ENCODE peak calls at places on chromosomes 7 and 10, in five cellular contexts. P is NCI-H1417 treated with DMSO at 0.1 percent for 48 hours, R is lower lobe of right lung, M is activated T-cell treated with anti-CD3 and anti-CD28 coated beads for 48 hours, S is iPS-NIHi11. H is an unnamed sample.

GRCh38 chr7:134298902-134299683 is 17.6 kb downstream of the SLC35B4 start:
- DNase-seq in R (no peak), P (no peak), M (no peak), S (no peak), H (peak)

GRCh38 chr7:134421998-134422397 is 36.9 kb downstream of the AKR1B1 start:
- DNase-seq in S (no peak), R (no peak), P (no peak), M (no peak), H (no peak)

GRCh38 chr10:8174762-8175161 is 120.3 kb downstream of the GATA3 start:
- DNase-seq in R (no peak), S (peak), M (no peak), P (no peak), H (no peak)

GRCh38 chr7:473211-473734 is 46.4 kb downstream of the PDGFA start:
- DNase-seq in R (no peak), S (peak), M (no peak), P (no peak), H (no peak)

GRCh38 chr7:92830532-92831110 is 5.8 kb downstream of the CDK6 start:
- DNase-seq in M (no peak), R (no peak), S (no peak), P (no peak), H (no peak)

GRCh38 chr7:5824297-5824610 is 42.8 kb upstream of the RNF216 start:
- DNase-seq in M (peak), P (no peak), R (no peak), S (no peak), H (no peak)

GRCh38 chr7:77537136-77537594 is at the start of gene PTPN12:
- DNase-seq in S (peak), M (no peak), P (no peak), R (no peak), H (no peak)

GRCh38 chr10:30422981-30423654 is 10.9 kb upstream of the MAP3K8 start:
- DNase-seq in S (peak), M (no peak), R (peak), P (no peak), H (peak)

GRCh38 chr7:45026984-45027773 is 27.2 kb downstream of the CCM2 start:
- DNase-seq in M (no peak), P (no peak), S (no peak), R (no peak), H (no peak)

GRCh38 chr10:97543025-97543546 is 29.5 kb upstream of the ANKRD2 start:
- DNase-seq in S (peak), M (peak), R (peak), P (no peak), H (peak)

GRCh38 chr7:80307251-80307856 is 172.7 kb downstream of the GNAI1 start:
- DNase-seq in R (no peak), S (no peak), M (no peak), P (no peak), H (peak)

GRCh38 chr10:1297566-1298301 is 241.5 kb downstream of the WDR37 start:
- DNase-seq in M (no peak), R (no peak), S (no peak), P (no peak), H (peak)

GRCh38 chr7:137757146-137757925 is 89.4 kb downstream of the DGKI start:
- DNase-seq in M (no peak), R (no peak), P (no peak), S (no peak), H (no peak)

GRCh38 chr7:66505531-66506451 is 122.9 kb upstream of the KCTD7 start:
- DNase-seq in R (peak), P (no peak), M (peak), S (no peak), H (no peak)

GRCh38 chr7:135147341-135147898 is 452 bp upstream of the TMEM140 start:
- DNase-seq in P (no peak), M (no peak), S (no peak), R (no peak), H (no peak)

GRCh38 chr7:111711426-111712065 is 149.3 kb upstream of the IMMP2L start:
- DNase-seq in M (no peak), R (no peak), P (no peak), S (no peak), H (no peak)

GRCh38 chr7:122622682-122623081 is 76.2 kb downstream of the RNF133 start:
- DNase-seq in R (no peak), S (no peak), P (no peak), M (no peak), H (no peak)

GRCh38 chr7:98058186-98058585 is 48.5 kb upstream of the LMTK2 start:
- DNase-seq in P (no peak), M (no peak), R (no peak), S (no peak), H (no peak)

GRCh38 chr10:131514454-131514853 is 202.9 kb upstream of the TCERG1L start:
- DNase-seq in P (no peak), S (peak), M (peak), R (no peak), H (no peak)

GRCh38 chr7:12458520-12459131 is 55.0 kb upstream of the VWDE start:
- DNase-seq in S (peak), M (no peak), P (peak), R (no peak), H (peak)

GRCh38 chr10:119776536-119776935 is 50.7 kb downstream of the INPP5F start:
- DNase-seq in R (no peak), P (no peak), M (no peak), S (no peak), H (no peak)

GRCh38 chr10:75662715-75663114 is 231.3 kb downstream of the LRMDA start:
- DNase-seq in R (no peak), M (no peak), S (no peak), P (no peak), H (peak)

GRCh38 chr7:27179503-27180430 is 5.3 kb downstream of the HOXA11 start:
- DNase-seq in M (peak), R (peak), P (no peak), S (peak), H (peak)

H was measured in Ammon's horn.